ENCODE peak calls at places on chromosomes 4 and X, in four cellular contexts. X, J, F and B are unnamed samples.

GRCh38 chrX:68721991-68722860 is 74.8 kb downstream of the STARD8 start:
- DNase-seq in F (no peak), X (no peak), J (no peak), B (no peak)

GRCh38 chrX:88558421-88558820 is 188.6 kb upstream of the CPXCR1 start:
- DNase-seq in X (no peak), J (no peak), F (no peak), B (no peak)

GRCh38 chr4:77564231-77564630 is 41.4 kb upstream of the CXCL13 start:
- DNase-seq in J (no peak), X (no peak), F (peak), B (no peak)

GRCh38 chrX:150766351-150767044 is 73.3 kb downstream of the MTMR1 start:
- DNase-seq in F (no peak), X (no peak), J (no peak), B (no peak)

GRCh38 chr4:156312261-156312847 is 358.7 kb upstream of the CTSO start:
- DNase-seq in X (no peak), F (no peak), J (no peak), B (no peak)

GRCh38 chr4:123976285-123976684 is 579.7 kb downstream of the SPRY1 start:
- DNase-seq in X (no peak), J (no peak), F (no peak), B (no peak)

GRCh38 chrX:72554448-72555140 is 18.0 kb downstream of the HDAC8 start:
- DNase-seq in J (no peak), X (no peak), F (no peak), B (no peak)

GRCh38 chrX:112147206-112147605 is 64.6 kb upstream of the TRPC5 start:
- DNase-seq in X (no peak), J (no peak), F (peak), B (no peak)

GRCh38 chr4:163393471-163393870 is 49.8 kb downstream of the NPY5R start:
- DNase-seq in F (no peak), X (no peak), J (no peak), B (no peak)

GRCh38 chr4:83390965-83391364 is 56.3 kb upstream of the HPSE start:
- DNase-seq in X (no peak), J (no peak), F (no peak), B (no peak)

GRCh38 chr4:101346562-101347266 is 612 bp downstream of the PPP3CA start:
- DNase-seq in F (peak), X (peak), J (peak), B (peak)

GRCh38 chrX:147173586-147173985 is 359.0 kb upstream of the CXorf51A start:
- DNase-seq in X (no peak), J (no peak), F (no peak), B (no peak)

GRCh38 chrX:77658886-77659285 is 127.1 kb downstream of the ATRX start:
- DNase-seq in J (no peak), F (no peak), X (no peak), B (no peak)

GRCh38 chr4:98300706-98301105 is 39.5 kb downstream of the RAP1GDS1 start:
- DNase-seq in J (no peak), X (no peak), F (no peak), B (no peak)

GRCh38 chr4:125985856-125986255 is 671.1 kb downstream of the FAT4 start:
- DNase-seq in X (no peak), J (no peak), F (peak), B (no peak)

GRCh38 chrX:141879616-141880015 is 24.1 kb upstream of the MAGEC1 start:
- DNase-seq in X (no peak), F (no peak), J (no peak), B (no peak)

GRCh38 chrX:132367984-132368383 is 120.9 kb downstream of the MBNL3 start:
- DNase-seq in F (no peak), J (no peak), X (no peak), B (no peak)

GRCh38 chrX:95760356-95760755 is 924.3 kb upstream of the DIAPH2 start:
- DNase-seq in X (no peak), J (no peak), F (no peak), B (no peak)

GRCh38 chr4:22787753-22788389 is 95.1 kb downstream of the GBA3 start:
- DNase-seq in J (no peak), F (no peak), X (no peak), B (no peak)

GRCh38 chr4:168711197-168712120 is 214.6 kb downstream of the PALLD start:
- DNase-seq in F (peak), X (no peak), J (no peak), B (no peak)

GRCh38 chr4:184318852-184319251 is 101.2 kb upstream of the ENPP6 start:
- DNase-seq in X (no peak), F (no peak), J (no peak), B (no peak)

GRCh38 chrX:41265615-41266014 is 68.3 kb upstream of the DDX3X start:
- DNase-seq in F (no peak), X (no peak), J (no peak), B (peak)

GRCh38 chrX:47643926-47644325 is 6.4 kb downstream of the ELK1 start:
- DNase-seq in J (no peak), F (no peak), X (no peak), B (no peak)

GRCh38 chrX:41499195-41499594 is 52.1 kb downstream of the NYX start:
- DNase-seq in F (no peak), J (no peak), X (no peak), B (no peak)

GRCh38 chr4:18020145-18020670 is 1.3 kb downstream of the LCORL start:
- DNase-seq in J (no peak), F (peak), X (no peak), B (no peak)

GRCh38 chr4:73998040-73999011 is at the start of gene CXCL5:
- DNase-seq in X (peak), F (peak), J (peak), B (no peak)

GRCh38 chr4:188400456-188400855 is 261.2 kb downstream of the TRIML1 start:
- DNase-seq in X (no peak), F (no peak), J (no peak), B (no peak)

GRCh38 chr4:127574643-127575042 is 58.1 kb upstream of the INTU start:
- DNase-seq in F (no peak), J (no peak), X (no peak), B (no peak)

GRCh38 chrX:10447577-10448214 is 172.7 kb downstream of the MID1 start:
- DNase-seq in F (no peak), X (no peak), J (no peak), B (no peak)

GRCh38 chr4:53863163-53863562 is 201.2 kb downstream of the CHIC2 start:
- DNase-seq in J (no peak), X (no peak), F (no peak), B (no peak)

GRCh38 chr4:58560736-58561135 is 1450.6 kb upstream of the IGFBP7 start:
- DNase-seq in X (no peak), F (no peak), J (no peak), B (no peak)

GRCh38 chr4:43282534-43282933 is 390.0 kb downstream of the GRXCR1 start:
- DNase-seq in X (no peak), F (no peak), J (no peak), B (no peak)

GRCh38 chrX:11474576-11474975 is 181.4 kb downstream of the AMELX start:
- DNase-seq in F (no peak), X (no peak), J (no peak), B (no peak)

GRCh38 chrX:130637591-130637990 is 235.8 kb downstream of the RBMX2 start:
- DNase-seq in F (no peak), J (no peak), X (no peak), B (no peak)

DNA sequence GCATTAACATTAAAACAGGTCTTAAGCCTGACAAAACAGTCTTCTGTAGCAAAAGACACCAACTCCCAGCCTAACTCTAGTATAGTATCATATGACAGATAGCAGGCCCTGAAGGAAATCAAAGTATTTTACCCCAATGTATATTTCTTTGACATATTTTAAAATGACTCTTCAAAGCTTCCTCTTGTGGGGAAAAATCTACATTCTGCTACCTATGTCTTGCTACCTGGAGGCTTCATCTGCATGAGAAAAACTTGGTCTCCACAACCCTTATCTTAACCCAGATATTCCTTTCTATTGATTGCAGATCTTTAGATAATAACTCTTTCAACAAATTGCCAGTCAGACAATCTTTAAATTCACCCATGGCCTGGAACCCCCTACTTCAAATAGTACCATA is 1620.4 kb downstream of the PCDH7 start:
- DNase-seq in X (no peak), F (no peak), J (no peak), B (no peak)
- H3K27ac ChIP-seq in X (no peak), F (no peak), J (no peak), B (no peak)

DNA sequence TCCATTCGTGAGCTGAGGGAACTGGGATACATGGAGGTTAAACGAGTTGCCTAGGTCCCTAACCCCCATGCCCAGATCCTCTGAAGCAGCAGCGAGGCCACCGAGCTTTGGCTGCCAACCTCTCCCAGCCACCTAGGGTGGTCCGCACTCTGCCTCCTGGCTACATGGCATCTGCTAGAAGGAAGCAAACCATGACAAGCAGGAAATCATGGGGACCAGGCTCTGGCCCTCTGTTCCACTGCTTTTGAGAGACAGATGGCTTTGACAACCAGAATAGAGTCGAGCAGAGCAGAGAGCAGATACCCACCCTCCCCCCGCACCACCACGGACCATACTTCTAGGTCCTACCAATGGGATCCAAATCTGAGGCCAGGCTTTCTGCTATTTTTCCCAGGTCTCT is 37.5 kb upstream of the NKRF start:
- DNase-seq in J (no peak), F (no peak), X (no peak), B (no peak)
- H3K27ac ChIP-seq in J (no peak), F (no peak), X (no peak), B (no peak)

DNA sequence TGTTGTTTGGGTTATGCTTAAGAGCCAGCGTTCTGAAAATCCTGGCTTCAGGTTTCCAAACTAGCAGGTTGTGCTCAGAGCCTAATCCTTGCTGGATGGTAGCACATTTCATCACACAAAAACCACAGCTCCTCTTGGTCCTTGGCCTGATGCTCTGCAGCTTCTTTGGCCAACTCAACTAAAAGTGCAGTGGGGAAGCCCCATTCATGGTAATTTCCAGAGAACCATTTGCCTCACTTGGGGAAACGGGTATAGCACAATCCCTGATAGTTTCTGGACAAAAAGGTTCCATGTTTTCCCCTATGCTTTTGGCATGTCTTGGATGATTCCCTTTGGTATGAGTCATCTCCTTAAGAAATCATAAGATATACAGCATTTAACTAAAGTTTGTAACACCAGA is 78.7 kb downstream of the SYNPO2 start:
- DNase-seq in X (no peak), F (no peak), J (no peak), B (no peak)
- H3K27ac ChIP-seq in X (peak), F (peak), J (no peak), B (no peak)

GRCh38 chr4:182174979-182175378 is 68.2 kb upstream of the TENM3 start:
- DNase-seq in X (no peak), J (no peak), F (no peak), B (no peak)

GRCh38 chr4:182179105-182179504 is 64.1 kb upstream of the TENM3 start:
- DNase-seq in F (no peak), X (no peak), J (no peak), B (no peak)

GRCh38 chr4:182177166-182177565 is 66.0 kb upstream of the TENM3 start:
- DNase-seq in X (no peak), F (no peak), J (no peak), B (no peak)

GRCh38 chr4:182179751-182180150 is 63.5 kb upstream of the TENM3 start:
- DNase-seq in F (no peak), X (no peak), J (no peak), B (no peak)

GRCh38 chr4:182175788-182176519 is 67.2 kb upstream of the TENM3 start:
- DNase-seq in X (no peak), F (no peak), J (no peak), B (no peak)
- H3K27ac ChIP-seq in X (no peak), F (no peak), J (no peak), B (no peak)

GRCh38 chr4:177442623-177443155 is 452 bp upstream of the AGA start:
- DNase-seq in X (no peak), F (peak), J (no peak), B (no peak)
- H3K27ac ChIP-seq in X (peak), F (peak), J (peak), B (peak)

DNA sequence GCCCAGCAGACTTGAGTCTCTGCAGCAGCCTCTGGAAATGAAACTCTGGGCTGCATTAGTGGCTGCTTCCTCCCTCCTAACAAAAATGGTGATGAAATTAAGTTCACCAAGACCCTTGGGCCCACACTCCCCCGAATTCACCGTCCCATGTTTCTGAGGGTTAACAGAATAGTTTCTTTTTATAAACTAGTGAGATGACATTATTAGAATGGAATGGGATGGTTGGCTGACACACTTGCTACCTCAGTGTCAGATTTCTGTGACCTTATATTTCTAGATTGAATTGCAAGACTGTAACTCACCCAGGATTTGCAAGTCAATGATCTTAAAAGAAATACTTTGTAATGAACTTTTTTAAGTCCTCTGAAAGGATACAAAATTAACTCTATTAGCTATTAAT is 127.1 kb downstream of the SHROOM3 start:
- DNase-seq in J (no peak), X (no peak), F (no peak), B (no peak)
- H3K27ac ChIP-seq in J (no peak), X (peak), F (no peak), B (no peak)